ENCODE peak calls at places on chromosomes 16 and 17, in ten cellular contexts. X is CD8-positive, alpha-beta T cell; M is mammary epithelial cell; K is HepG2; A is uterus; N is naive thymus-derived CD4-positive, alpha-beta T cell; G is Karpas-422; Y is sigmoid colon; T is kidney; J is coronary artery. B is an unnamed sample.

GRCh38 chr16:50644245-50644644 is 36.9 kb downstream of the SNX20 start:
- DNase-seq in X (no peak), M (no peak), K (no peak), A (no peak), N (no peak), G (no peak), Y (no peak), T (no peak), J (no peak), B (no peak)

GRCh38 chr17:72515291-72516065 is 394.7 kb downstream of the SOX9 start:
- DNase-seq in X (no peak), M (no peak), K (no peak), A (no peak), N (no peak), G (no peak), Y (no peak), T (no peak), J (no peak), B (no peak)

GRCh38 chr16:57601801-57602478 is 26.5 kb upstream of the ADGRG1 start:
- DNase-seq in X (peak; percentile 47), M (no peak), K (no peak), A (no peak), N (peak; percentile 60), G (no peak), Y (peak; percentile 29), T (no peak), J (peak; percentile 17), B (no peak)

GRCh38 chr16:16095646-16096045 is 127.6 kb downstream of the ABCC6 start:
- DNase-seq in X (no peak), M (no peak), K (no peak), A (no peak), N (no peak), G (no peak), Y (no peak), T (no peak), J (no peak), B (no peak)

GRCh38 chr16:2295056-2295798 is 27.3 kb upstream of the RNPS1 start:
- DNase-seq in X (peak; percentile 20), M (no peak), K (no peak), A (no peak), N (no peak), G (peak; percentile 71), Y (no peak), T (peak; percentile 61), J (no peak), B (no peak)

GRCh38 chr17:75088902-75089417 is 1.2 kb downstream of the SLC16A5 start:
- DNase-seq in X (no peak), M (no peak), K (peak; percentile 57), A (peak; percentile 47), N (no peak), G (peak; percentile 34), Y (no peak), T (no peak), J (no peak), B (no peak)

GRCh38 chr17:2947996-2948550 is 115.3 kb downstream of the OR1D5 start:
- DNase-seq in X (no peak), M (no peak), K (no peak), A (no peak), N (no peak), G (no peak), Y (no peak), T (peak; percentile 48), J (peak; percentile 38), B (peak; percentile 42)

GRCh38 chr16:82761236-82761635 is 134.5 kb downstream of the CDH13 start:
- DNase-seq in X (no peak), M (peak; percentile 70), K (no peak), A (peak; percentile 57), N (no peak), G (no peak), Y (peak; percentile 78), T (peak; percentile 73), J (peak; percentile 89), B (no peak)

GRCh38 chr17:8158267-8159031 is 4.3 kb downstream of the VAMP2 start:
- DNase-seq in X (peak; percentile 89), M (peak; percentile 71), K (peak; percentile 81), A (peak; percentile 95), N (peak; percentile 82), G (peak; percentile 96), Y (peak; percentile 96), T (peak; percentile 94), J (peak; percentile 93), B (peak; percentile 92)

DNA sequence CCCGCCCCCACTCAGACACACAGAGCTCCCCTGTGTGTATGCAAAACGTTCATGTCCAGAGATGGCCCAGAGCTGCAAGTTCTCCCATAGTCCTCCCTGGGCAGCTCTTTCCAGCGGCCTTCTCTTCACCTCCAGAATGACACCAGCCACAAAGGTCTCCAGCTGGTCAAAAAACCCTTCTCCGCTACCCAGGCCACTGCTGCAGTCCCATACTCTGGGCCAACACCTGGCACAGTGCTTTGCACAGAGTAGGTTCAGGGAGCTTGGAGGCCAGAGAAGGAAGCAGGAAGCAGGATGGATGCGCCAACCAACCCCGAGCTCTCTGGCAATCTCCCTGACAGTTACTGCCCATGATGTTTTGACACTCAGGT is 1.1 kb upstream of the STAT5B start:
- DNase-seq in X (no peak), M (no peak), K (no peak), A (no peak), N (no peak), G (no peak), Y (no peak), T (no peak), J (no peak), B (no peak)
- H3K4me3 ChIP-seq in X (no peak overlapping the region), M (no peak overlapping the region), K (peak overlapping the region; percentile 81), A (no peak overlapping the region), N (no peak overlapping the region), G (peak overlapping the region; percentile 81), Y (peak overlapping the region; percentile 98), T (peak overlapping the region; percentile 76), J (peak overlapping the region; percentile 99), B (no peak overlapping the region)

GRCh38 chr16:84059111-84059510 is 16.5 kb upstream of the SLC38A8 start:
- DNase-seq in X (no peak), M (no peak), K (no peak), A (no peak), N (no peak), G (no peak), Y (peak; percentile 24), T (no peak), J (peak; percentile 45), B (no peak)
- H3K27ac ChIP-seq in X (no peak overlapping the region), M (no peak overlapping the region), K (no peak overlapping the region), A (no peak overlapping the region), N (no peak overlapping the region), G (no peak overlapping the region), Y (no peak overlapping the region), T (no peak overlapping the region), J (no peak overlapping the region), B (no peak overlapping the region)

DNA sequence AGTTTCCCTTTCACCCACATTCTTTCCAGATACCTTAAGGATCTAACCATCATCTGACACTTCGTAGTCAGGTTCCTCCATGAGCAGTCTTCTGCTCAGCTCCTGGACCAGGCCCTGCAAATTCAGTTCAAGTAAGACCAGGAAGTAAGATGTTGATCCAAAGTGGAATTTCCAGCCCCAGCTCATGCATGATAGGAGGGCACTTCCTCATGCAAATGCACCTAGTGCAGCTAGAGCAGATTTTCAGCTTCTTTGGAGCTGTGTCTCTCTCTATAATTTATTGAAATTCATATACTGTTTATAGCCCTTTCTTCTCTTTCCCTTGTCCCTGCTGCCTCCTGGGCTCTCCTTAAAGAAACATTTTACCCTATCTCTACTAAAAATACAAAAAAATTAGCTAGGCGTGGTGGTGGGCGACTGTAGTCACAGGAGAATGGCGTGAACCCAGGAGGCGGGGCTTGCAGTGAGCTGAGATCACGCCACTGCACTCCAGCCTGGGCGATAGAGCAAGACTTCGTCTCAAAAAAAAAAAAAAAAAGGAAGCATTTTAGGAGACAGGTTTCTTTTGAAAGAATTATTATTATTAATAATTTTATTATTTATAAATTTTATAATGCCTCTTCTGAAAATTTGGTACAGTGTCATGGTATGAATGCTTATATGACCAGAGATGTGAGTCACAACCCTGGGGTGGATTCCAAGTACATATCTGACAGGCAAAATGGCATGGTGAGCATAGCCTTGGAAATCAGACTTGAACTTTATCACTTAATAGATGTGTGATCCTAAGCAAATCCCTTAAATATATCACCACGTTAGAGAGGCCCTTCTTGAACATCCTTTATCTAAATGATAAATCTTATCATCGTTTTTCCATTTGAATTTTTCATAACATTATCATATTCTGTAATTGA is 94.3 kb downstream of the SSH2 start:
- DNase-seq in X (no peak), M (no peak), K (no peak), A (no peak), N (no peak), G (peak; percentile 80), Y (no peak), T (no peak), J (no peak), B (peak; percentile 79)
- H3K4me3 ChIP-seq in X (no peak overlapping the region), M (no peak overlapping the region), K (no peak overlapping the region), A (no peak overlapping the region), N (no peak overlapping the region), G (peak overlapping the region; percentile 75), Y (no peak overlapping the region), T (no peak overlapping the region), J (no peak overlapping the region), B (peak overlapping the region; percentile 31)

DNA sequence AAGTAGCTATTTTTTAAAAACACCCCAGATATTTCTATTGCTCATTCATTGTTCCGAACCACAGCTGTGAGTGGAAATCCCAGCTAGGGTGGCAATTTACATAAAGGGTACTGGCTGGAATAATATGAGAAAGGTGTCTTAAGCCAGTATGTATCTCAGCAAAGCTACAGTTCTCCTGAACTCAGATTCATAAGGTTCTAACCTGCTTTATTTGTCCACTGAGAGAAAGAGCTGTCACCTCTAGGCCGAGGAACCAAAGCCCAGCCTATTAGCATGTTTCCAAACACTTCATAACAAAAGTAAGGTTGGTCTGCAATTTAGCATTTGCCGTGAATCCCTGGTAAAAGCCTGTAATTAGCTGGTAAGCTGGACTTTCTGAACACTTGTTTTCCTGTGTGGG is 57.0 kb upstream of the CLEC19A start:
- DNase-seq in X (no peak), M (no peak), K (no peak), A (no peak), N (no peak), G (no peak), Y (no peak), T (no peak), J (no peak), B (no peak)
- H3K27ac ChIP-seq in X (no peak overlapping the region), M (no peak overlapping the region), K (no peak overlapping the region), A (no peak overlapping the region), N (no peak overlapping the region), G (no peak overlapping the region), Y (peak overlapping the region; percentile 72), T (no peak overlapping the region), J (no peak overlapping the region), B (no peak overlapping the region)

B was measured in upper lobe of right lung.